ENCODE peak calls at places on chromosomes 5 and 9, in six cellular contexts. Y, O, J, I, G and R are unnamed samples. For H3K9me3, the result is how much of the 10 kb centered on the place peaks cover.

GRCh38 chr5:44048268-44048984 is 340.8 kb downstream of the FGF10 start:
- DNase-seq in Y (no peak), O (no peak), J (no peak), I (no peak), G (no peak), R (no peak)

GRCh38 chr5:68080282-68081050 is 135.1 kb upstream of the PIK3R1 start:
- DNase-seq in Y (no peak), O (no peak), J (no peak), I (no peak), G (no peak), R (no peak)

GRCh38 chr9:125378778-125379177 is 117.2 kb downstream of the GAPVD1 start:
- DNase-seq in Y (no peak), O (no peak), J (no peak), I (no peak), G (no peak), R (no peak)

GRCh38 chr5:170553218-170553617 is 49.4 kb downstream of the KCNIP1 start:
- DNase-seq in Y (no peak), O (no peak), J (no peak), I (no peak), G (no peak), R (peak)

GRCh38 chr5:175742290-175742994 is 84.6 kb downstream of the HRH2 start:
- DNase-seq in Y (no peak), O (no peak), J (no peak), I (no peak), G (no peak), R (no peak)

GRCh38 chr5:115551415-115551814 is 6.8 kb upstream of the FEM1C start:
- DNase-seq in Y (no peak), O (no peak), J (no peak), I (no peak), G (no peak), R (no peak)

GRCh38 chr9:88751781-88752180 is 216.8 kb downstream of the NXNL2 start:
- DNase-seq in Y (no peak), O (no peak), J (no peak), I (no peak), G (no peak), R (no peak)

GRCh38 chr5:51203598-51203997 is 179.7 kb upstream of the ISL1 start:
- DNase-seq in Y (no peak), O (no peak), J (no peak), I (no peak), G (no peak), R (no peak)

DNA sequence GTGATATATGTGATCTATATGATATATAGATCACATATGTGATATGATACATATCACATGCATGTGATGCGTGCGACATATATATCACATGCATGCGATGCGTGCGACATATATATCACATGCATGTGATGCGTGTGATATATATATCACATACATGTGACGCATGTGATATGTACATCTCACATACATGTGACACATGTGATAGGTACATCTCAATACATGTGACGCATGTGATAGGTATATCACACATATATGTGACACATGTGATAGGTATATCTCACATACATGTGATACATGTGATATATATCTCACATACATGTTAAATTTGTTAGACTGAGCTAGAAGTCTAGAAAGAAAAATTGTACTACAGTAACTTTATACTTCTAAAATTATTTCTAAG is 1095.9 kb downstream of the EFNA5 start:
- DNase-seq in Y (no peak), O (no peak), J (no peak), I (no peak), G (no peak), R (no peak)
- H3K9me3 ChIP-seq in Y (under half), O (under half), J (under half), I (under half), G (under half), R (under half)

GRCh38 chr5:151580239-151580638 is 10.9 kb downstream of the FAT2 start:
- DNase-seq in Y (no peak), O (no peak), J (no peak), I (no peak), G (no peak), R (no peak)

GRCh38 chr5:151578326-151579025 is 12.7 kb downstream of the FAT2 start:
- DNase-seq in Y (no peak), O (no peak), J (no peak), I (no peak), G (no peak), R (no peak)

GRCh38 chr5:151580858-151581257 is 10.3 kb downstream of the FAT2 start:
- DNase-seq in Y (no peak), O (no peak), J (no peak), I (no peak), G (no peak), R (no peak)

GRCh38 chr5:151581841-151582583 is 9.1 kb downstream of the FAT2 start:
- DNase-seq in Y (no peak), O (no peak), J (no peak), I (no peak), G (no peak), R (no peak)

DNA sequence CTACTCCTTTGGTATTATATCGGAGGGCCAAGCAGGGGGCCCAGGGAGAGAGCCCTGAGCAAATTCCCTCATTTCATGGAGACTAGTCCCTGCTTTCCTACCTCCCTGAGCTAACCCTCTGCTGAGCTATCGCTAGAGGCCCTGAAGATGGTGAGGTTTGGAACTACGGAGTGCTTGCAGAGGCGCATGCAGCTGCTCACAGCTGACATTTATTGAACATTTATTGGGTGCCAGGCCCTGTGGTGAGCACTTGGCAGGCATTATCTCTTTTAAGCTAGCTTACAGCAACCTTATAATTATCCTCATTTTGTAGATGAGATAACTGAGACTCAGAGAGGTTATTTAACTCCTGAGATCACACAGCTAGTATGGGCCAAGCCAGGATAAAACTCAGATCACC is 9.8 kb downstream of the FAT2 start:
- DNase-seq in Y (no peak), O (no peak), J (no peak), I (no peak), G (no peak), R (no peak)
- H3K4me3 ChIP-seq in Y (no peak), O (no peak), J (no peak), I (no peak), G (no peak), R (no peak)

DNA sequence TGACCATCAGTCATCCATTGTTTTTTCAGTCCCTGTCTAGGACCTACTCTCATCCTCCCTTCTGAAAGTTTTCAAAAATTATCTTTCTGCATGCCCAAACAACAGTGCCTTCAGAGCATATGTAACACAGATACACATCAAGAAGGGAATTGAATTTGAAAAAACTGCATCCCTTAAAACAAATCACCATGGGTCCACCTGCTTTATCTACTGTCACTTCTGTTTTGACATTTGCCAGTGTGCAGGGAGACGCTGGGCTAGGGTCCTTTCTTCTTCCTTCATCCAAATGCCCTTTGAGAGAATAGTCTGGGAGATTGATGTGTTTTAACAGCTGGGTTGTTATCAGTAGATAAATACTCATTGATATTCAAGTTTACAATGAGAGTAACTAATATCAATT is 1630.1 kb downstream of the MAT2B start:
- DNase-seq in Y (no peak), O (no peak), J (no peak), I (no peak), G (no peak), R (no peak)
- H3K9me3 ChIP-seq in Y (under half), O (under half), J (under half), I (under half), G (under half), R (under half)

GRCh38 chr9:129889461-129889935 is 54.2 kb downstream of the USP20 start:
- DNase-seq in Y (no peak), O (peak), J (no peak), I (no peak), G (no peak), R (no peak)
- H3K4me3 ChIP-seq in Y (no peak), O (peak), J (peak), I (no peak), G (no peak), R (no peak)

GRCh38 chr5:52961238-52961637 is 27.9 kb upstream of the ITGA2 start:
- DNase-seq in Y (no peak), O (no peak), J (no peak), I (no peak), G (no peak), R (no peak)
- H3K9me3 ChIP-seq in Y (under half), O (under half), J (under half), I (under half), G (under half), R (under half)

DNA sequence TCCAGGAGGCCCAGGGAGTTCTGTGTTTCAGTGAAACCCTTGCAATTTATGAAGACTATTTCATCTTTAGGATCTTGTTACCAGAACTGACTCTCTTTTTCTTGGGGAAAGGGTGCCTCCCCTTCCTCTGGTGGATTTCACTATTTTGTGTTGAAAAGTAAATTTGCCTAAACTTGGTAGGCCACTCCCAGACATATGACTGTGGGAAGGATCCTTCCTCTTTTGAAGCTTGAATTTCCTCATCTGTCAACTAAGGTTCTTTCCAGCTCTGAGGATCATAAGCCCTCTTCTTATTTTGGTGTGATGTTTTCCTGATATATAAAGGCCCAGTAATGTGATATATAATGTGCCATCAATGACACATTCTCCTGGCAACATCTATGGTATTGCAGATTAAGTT is 59.1 kb upstream of the ZFAND5 start:
- DNase-seq in Y (no peak), O (no peak), J (no peak), I (no peak), G (no peak), R (no peak)
- H3K4me3 ChIP-seq in Y (no peak), O (no peak), J (no peak), I (no peak), G (no peak), R (no peak)

DNA sequence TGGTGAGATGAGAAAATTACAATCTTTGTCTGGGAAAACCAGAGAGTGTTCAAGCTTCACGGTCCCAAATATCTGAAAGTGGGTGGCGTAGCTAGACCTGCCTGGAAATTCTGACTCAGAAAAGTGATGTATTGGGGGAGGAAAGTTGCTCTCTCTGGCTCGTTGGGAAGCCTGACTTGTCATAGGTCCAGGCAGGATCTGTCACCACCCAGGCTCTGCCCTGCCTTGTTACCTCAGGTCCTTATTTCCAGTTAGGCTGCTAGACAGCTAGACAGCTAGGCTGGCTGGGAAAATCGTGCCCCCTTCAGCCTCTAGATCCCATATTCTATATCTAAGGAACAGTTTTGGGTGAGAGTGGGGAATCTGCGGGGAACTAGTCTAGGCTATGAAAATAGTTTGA is 41.0 kb upstream of the HCN1 start:
- DNase-seq in Y (no peak), O (no peak), J (no peak), I (no peak), G (no peak), R (no peak)
- H3K9me3 ChIP-seq in Y (under half), O (under half), J (under half), I (under half), G (under half), R (under half)

DNA sequence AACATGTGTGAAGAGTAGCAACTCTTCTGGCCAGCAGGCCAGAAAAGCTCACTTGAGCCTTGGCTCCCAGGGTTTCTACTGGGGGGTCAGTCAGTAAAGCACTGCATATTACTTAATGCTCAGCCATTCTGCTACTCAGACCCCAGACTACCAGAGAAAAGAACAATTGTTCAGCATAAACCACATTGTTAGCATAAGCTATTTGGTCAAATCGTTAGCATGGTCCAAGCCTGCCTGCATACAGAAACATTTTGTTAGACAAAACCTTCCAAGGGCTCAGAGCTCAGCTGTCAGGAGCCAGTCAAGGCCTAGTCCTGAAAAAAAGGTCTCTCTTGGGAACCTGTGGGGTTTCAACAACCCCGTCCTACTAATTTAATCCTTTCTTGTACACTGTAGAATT is 449.3 kb downstream of the PRR16 start:
- DNase-seq in Y (no peak), O (no peak), J (no peak), I (no peak), G (no peak), R (no peak)
- H3K4me3 ChIP-seq in Y (no peak), O (no peak), J (no peak), I (no peak), G (no peak), R (no peak)

GRCh38 chr5:25006734-25007133 is 362.0 kb upstream of the CDH10 start:
- DNase-seq in Y (no peak), O (no peak), J (no peak), I (peak), G (no peak), R (no peak)
- H3K9me3 ChIP-seq in Y (under half), O (under half), J (under half), I (under half), G (under half), R (under half)